ENCODE peak calls at places on chromosomes 5 and 9, in six cellular contexts. L is transverse colon; X is right cardiac atrium; K is CD8-positive, alpha-beta memory T cell; O is mesendoderm; A is ovary. B is an unnamed sample. For H3K4me1, the result is how much of the 10 kb centered on the place peaks cover.

GRCh38 chr5:128494516-128494915 is 43.5 kb downstream of the FBN2 start:
- DNase-seq in X (no peak), K (no peak), A (no peak), L (no peak), O (peak), B (no peak)

GRCh38 chr9:37667706-37668672 is 17.2 kb downstream of the FRMPD1 start:
- DNase-seq in K (no peak), O (peak), A (no peak), X (no peak), L (no peak), B (peak)

GRCh38 chr9:136881691-136882108 is 4.6 kb upstream of the TRAF2 start:
- DNase-seq in K (peak), X (no peak), O (peak), L (peak), A (no peak), B (peak)

GRCh38 chr5:130773813-130774212 is 391.2 kb downstream of the HINT1 start:
- DNase-seq in K (no peak), X (no peak), L (no peak), A (no peak), O (peak), B (no peak)

GRCh38 chr5:14258840-14259239 is 115.7 kb downstream of the TRIO start:
- DNase-seq in O (peak), X (no peak), A (peak), L (no peak), K (no peak), B (no peak)

GRCh38 chr9:112059145-112059979 is 115.7 kb downstream of the SUSD1 start:
- DNase-seq in A (no peak), O (no peak), K (no peak), L (peak), X (no peak), B (no peak)

GRCh38 chr5:164475339-164475977 is 970.0 kb downstream of the MAT2B start:
- DNase-seq in K (no peak), O (peak), A (no peak), L (no peak), X (no peak), B (peak)

GRCh38 chr5:58394326-58394725 is 65.6 kb downstream of the PLK2 start:
- DNase-seq in A (no peak), O (no peak), K (no peak), L (no peak), X (no peak), B (no peak)

GRCh38 chr5:453725-454481 is 10.9 kb downstream of the EXOC3 start:
- DNase-seq in O (no peak), K (no peak), X (no peak), A (peak), L (peak), B (no peak)

GRCh38 chr5:126732716-126733115 is 44.2 kb upstream of the LMNB1 start:
- DNase-seq in X (no peak), A (no peak), K (no peak), L (peak), O (peak), B (no peak)

GRCh38 chr9:78121488-78121887 is 89.9 kb upstream of the GNAQ start:
- DNase-seq in X (peak), K (peak), A (peak), O (peak), L (peak), B (peak)

GRCh38 chr5:68504306-68504705 is 288.8 kb downstream of the PIK3R1 start:
- DNase-seq in X (no peak), O (no peak), K (no peak), A (no peak), L (no peak), B (no peak)

GRCh38 chr9:33263131-33263935 is 1.2 kb downstream of the BAG1 start:
- DNase-seq in O (peak), L (no peak), K (no peak), X (no peak), A (peak), B (peak)

GRCh38 chr9:136191549-136192286 is 13.2 kb downstream of the LHX3 start:
- DNase-seq in X (no peak), K (no peak), A (no peak), L (no peak), O (no peak), B (no peak)

GRCh38 chr5:75091597-75091996 is 39.2 kb upstream of the GCNT4 start:
- DNase-seq in L (no peak), X (no peak), A (no peak), O (peak), K (no peak), B (no peak)

GRCh38 chr9:10612649-10613398 is at the start of gene PTPRD:
- DNase-seq in A (no peak), K (no peak), L (peak), O (peak), X (peak), B (peak)

GRCh38 chr9:84799231-84799630 is 129.7 kb downstream of the NTRK2 start:
- DNase-seq in O (no peak), K (no peak), L (no peak), X (no peak), A (no peak), B (no peak)

GRCh38 chr5:77935516-77936364 is 159.6 kb upstream of the TBCA start:
- DNase-seq in K (no peak), O (no peak), X (no peak), L (no peak), A (no peak), B (no peak)

GRCh38 chr9:2583308-2584013 is 38.1 kb upstream of the VLDLR start:
- DNase-seq in L (peak), X (no peak), K (no peak), A (no peak), O (no peak), B (no peak)

GRCh38 chr5:59317023-59317771 is 576.3 kb downstream of the PDE4D start:
- DNase-seq in A (no peak), L (peak), K (no peak), O (peak), X (no peak), B (peak)

GRCh38 chr5:58198330-58198729 is 261.6 kb downstream of the PLK2 start:
- DNase-seq in A (no peak), K (no peak), L (no peak), X (no peak), O (no peak), B (no peak)

GRCh38 chr9:33297455-33297854 is 7.1 kb downstream of the NFX1 start:
- DNase-seq in O (no peak), A (no peak), L (peak), K (no peak), X (no peak), B (no peak)

GRCh38 chr5:35369965-35370790 is 139.9 kb upstream of the PRLR start:
- DNase-seq in K (no peak), A (no peak), L (no peak), O (peak), X (no peak), B (no peak)

GRCh38 chr5:97471951-97472350 is 288.9 kb upstream of the RIOK2 start:
- DNase-seq in X (no peak), L (no peak), O (no peak), K (no peak), A (no peak), B (no peak)

GRCh38 chr9:129436751-129437625 is 183.9 kb downstream of the C9orf50 start:
- DNase-seq in X (peak), K (peak), O (peak), A (peak), L (peak), B (peak)

GRCh38 chr5:18219241-18219640 is 585.0 kb downstream of the TAF11L14 start:
- DNase-seq in A (no peak), K (no peak), L (no peak), O (no peak), X (no peak), B (no peak)

GRCh38 chr9:131447600-131447999 is 53.7 kb downstream of the PRRC2B start:
- DNase-seq in O (no peak), A (peak), K (no peak), L (no peak), X (no peak), B (no peak)

GRCh38 chr9:91119147-91119546 is 242.6 kb downstream of the AUH start:
- DNase-seq in L (no peak), X (no peak), O (peak), K (no peak), A (no peak), B (peak)
- H3K4me3 ChIP-seq in L (no peak), X (peak), O (no peak), K (no peak), A (no peak), B (no peak)

GRCh38 chr5:142926549-142926948 is 156.4 kb downstream of the ARHGAP26 start:
- DNase-seq in L (no peak), K (no peak), X (no peak), O (no peak), A (no peak), B (no peak)

GRCh38 chr5:142929602-142930001 is 159.4 kb downstream of the ARHGAP26 start:
- DNase-seq in K (peak), A (no peak), X (peak), L (peak), O (no peak), B (no peak)

GRCh38 chr5:142922223-142922952 is 152.2 kb downstream of the ARHGAP26 start:
- DNase-seq in A (no peak), K (no peak), X (no peak), L (no peak), O (no peak), B (peak)

GRCh38 chr5:142924135-142924883 is 154.1 kb downstream of the ARHGAP26 start:
- DNase-seq in A (no peak), L (no peak), X (no peak), O (no peak), K (no peak), B (peak)

GRCh38 chr5:142925795-142926194 is 155.6 kb downstream of the ARHGAP26 start:
- DNase-seq in A (no peak), X (no peak), K (no peak), O (no peak), L (no peak), B (peak)
- H3K4me1 ChIP-seq in A (under half), X (under half), K (under half), O (under half), L (under half), B (under half)

GRCh38 chr5:76402251-76402879 is 720 bp upstream of the IQGAP2 start:
- DNase-seq in A (peak), K (peak), L (peak), X (peak), O (peak), B (no peak)

GRCh38 chr5:76403713-76403962 is 553 bp downstream of the IQGAP2 start:
- DNase-seq in A (no peak), O (no peak), K (no peak), X (no peak), L (no peak), B (peak)

GRCh38 chr5:76404694-76405306 is 1.7 kb downstream of the IQGAP2 start:
- DNase-seq in A (no peak), K (no peak), O (no peak), L (no peak), X (no peak), B (no peak)

GRCh38 chr5:76402880-76403712 is at the start of gene IQGAP2:
- DNase-seq in O (peak), L (peak), A (peak), K (peak), X (peak), B (peak)

GRCh38 chr5:76403963-76404693 is 1.0 kb downstream of the IQGAP2 start:
- DNase-seq in O (peak), K (peak), L (peak), A (peak), X (no peak), B (peak)
- H3K4me3 ChIP-seq in O (peak), K (peak), L (peak), A (peak), X (peak), B (peak)

GRCh38 chr9:95008151-95008771 is 281.8 kb downstream of the AOPEP start:
- DNase-seq in X (no peak), A (no peak), L (peak), K (no peak), O (peak), B (no peak)
- H3K4me1 ChIP-seq in X (under half), A (under half), L (under half), K (under half), O (under half), B (under half)

B was measured in cardiac muscle cell.